ENCODE peak calls at places on chromosome 1, in four cellular contexts. Y is HepG2, T is upper lobe of left lung, S is GM12878. K is an unnamed sample. For H3K36me3, the result is how much of the 10 kb centered on the place peaks cover.

GRCh38 chr1:67564193-67564592 is 120.8 kb upstream of the GADD45A start:
- ATAC-seq in T (no peak), Y (no peak), S (peak), K (peak)

GRCh38 chr1:73781257-73781656 is 416.7 kb downstream of the LRRIQ3 start:
- ATAC-seq in T (no peak), S (no peak), Y (no peak), K (no peak)

GRCh38 chr1:186899577-186899976 is 70.8 kb downstream of the PLA2G4A start:
- ATAC-seq in Y (no peak), T (no peak), S (peak), K (no peak)

GRCh38 chr1:115829023-115829674 is 11.8 kb downstream of the NHLH2 start:
- ATAC-seq in T (peak), S (no peak), Y (peak), K (peak)

GRCh38 chr1:26094076-26094669 is 17.5 kb upstream of the PDIK1L start:
- ATAC-seq in T (no peak), S (no peak), Y (no peak), K (peak)

GRCh38 chr1:14949836-14950674 is 203.5 kb upstream of the TMEM51 start:
- ATAC-seq in S (no peak), Y (peak), T (no peak), K (no peak)

GRCh38 chr1:92538048-92538412 is 51.3 kb upstream of the GFI1 start:
- ATAC-seq in S (peak), Y (no peak), T (no peak), K (no peak)

GRCh38 chr1:95197616-95198252 is 36.3 kb upstream of the RWDD3 start:
- ATAC-seq in T (no peak), S (no peak), Y (no peak), K (no peak)

GRCh38 chr1:236173174-236173767 is 30.9 kb downstream of the GPR137B start:
- ATAC-seq in S (no peak), Y (no peak), T (no peak), K (no peak)

GRCh38 chr1:74771913-74772515 is 39.1 kb downstream of the TYW3 start:
- ATAC-seq in S (peak), T (no peak), Y (peak), K (no peak)

GRCh38 chr1:10968411-10968826 is 44.0 kb upstream of the TARDBP start:
- ATAC-seq in Y (no peak), S (peak), T (no peak), K (no peak)
- TF ChIP-seq EP300 in Y (no peak), S (peak), T (no peak), K (no peak)

GRCh38 chr1:43736819-43737218 is 29.5 kb downstream of the ST3GAL3 start:
- ATAC-seq in Y (no peak), S (no peak), T (no peak), K (no peak)

GRCh38 chr1:43747736-43748135 is 40.4 kb downstream of the ST3GAL3 start:
- ATAC-seq in S (no peak), T (no peak), Y (no peak), K (no peak)

GRCh38 chr1:43743206-43743605 is 35.9 kb downstream of the ST3GAL3 start:
- ATAC-seq in Y (no peak), S (no peak), T (no peak), K (no peak)

GRCh38 chr1:43742026-43742425 is 34.7 kb downstream of the ST3GAL3 start:
- ATAC-seq in S (no peak), T (no peak), Y (no peak), K (no peak)
- TF ChIP-seq CTCF in S (no peak), T (no peak), Y (no peak), K (no peak)

DNA sequence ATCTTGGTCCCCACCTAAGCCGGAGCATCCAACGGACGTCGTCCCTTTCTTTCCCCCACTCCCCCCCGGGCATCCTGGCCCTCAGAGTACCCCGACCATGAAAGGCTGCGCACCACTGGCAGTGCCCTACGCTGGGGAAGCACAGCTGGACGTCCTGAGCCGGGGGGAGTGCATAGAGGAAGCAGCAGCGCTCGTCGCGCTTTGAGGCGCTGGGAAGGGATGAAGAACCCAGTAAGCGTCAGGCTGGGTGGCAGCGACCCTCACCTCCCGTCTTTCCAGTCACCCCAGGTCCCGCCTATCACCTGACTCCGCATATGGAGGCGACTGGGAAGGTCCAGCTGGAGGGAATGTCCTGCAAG is 5.7 kb downstream of the MAP3K6 start:
- ATAC-seq in S (no peak), T (no peak), Y (no peak), K (no peak)
- H3K36me3 ChIP-seq in S (under half), T (half or more), Y (under half), K (half or more)

GRCh38 chr1:177306981-177307380 is 136.2 kb downstream of the BRINP2 start:
- ATAC-seq in S (no peak), T (no peak), Y (no peak), K (no peak)

GRCh38 chr1:177305040-177306018 is 134.6 kb downstream of the BRINP2 start:
- ATAC-seq in S (no peak), T (no peak), Y (no peak), K (no peak)

GRCh38 chr1:177306019-177306415 is 135.3 kb downstream of the BRINP2 start:
- ATAC-seq in S (no peak), Y (no peak), T (no peak), K (no peak)

GRCh38 chr1:177301425-177302124 is 130.8 kb downstream of the BRINP2 start:
- ATAC-seq in Y (no peak), T (no peak), S (no peak), K (no peak)

DNA sequence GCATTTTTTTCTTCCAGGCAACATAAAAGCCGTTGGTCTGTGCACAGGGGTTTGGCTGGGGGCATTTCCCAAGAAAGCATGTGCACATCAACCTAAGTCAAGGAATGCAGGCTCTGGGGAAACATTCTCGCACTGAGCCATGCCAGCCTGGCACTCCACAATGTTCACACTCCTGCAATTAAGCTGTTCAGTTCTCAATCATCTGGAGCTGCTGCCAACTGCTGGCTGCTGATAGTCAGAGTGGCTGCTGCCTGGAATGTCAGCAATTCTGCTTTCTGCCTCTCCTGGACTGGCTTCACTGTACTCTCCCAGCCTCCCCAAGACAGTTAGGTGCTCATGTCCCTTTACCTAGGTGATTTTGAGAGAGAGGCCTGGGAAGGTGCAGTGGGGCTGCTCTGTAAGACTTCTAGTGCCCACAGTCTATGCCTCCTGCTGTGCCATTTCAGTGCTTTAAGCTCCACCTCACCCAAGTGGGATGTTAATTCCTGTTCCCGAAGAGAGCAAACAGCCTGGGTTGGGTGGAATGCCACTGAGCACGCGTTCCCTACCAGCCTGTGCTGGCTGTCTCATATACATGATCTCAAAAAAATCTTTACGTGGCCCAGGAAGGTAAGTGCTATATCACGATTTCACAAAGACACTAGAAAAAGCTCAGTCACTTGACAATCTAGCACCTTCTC is 131.7 kb downstream of the BRINP2 start:
- ATAC-seq in Y (no peak), T (peak), S (no peak), K (peak)
- TF ChIP-seq EP300 in Y (no peak), T (no peak), S (no peak), K (no peak)